ENCODE peak calls at places on chromosome 17, in six cellular contexts. One of them, this sample, is unnamed.

GRCh38 chr17:78986048-78986648 is 6.4 kb upstream of the LGALS3BP start:
- DNase-seq in body of pancreas: peak
- DNase-seq in cardiac fibroblast: peak
- DNase-seq in Peyer's patch: no peak
- DNase-seq in AG10803: peak
- DNase-seq in AG04449: no peak
- DNase-seq in this sample: peak

GRCh38 chr17:41741709-41742108 is 7.3 kb upstream of the HAP1 start:
- DNase-seq in body of pancreas: no peak
- DNase-seq in cardiac fibroblast: no peak
- DNase-seq in Peyer's patch: no peak
- DNase-seq in AG10803: no peak
- DNase-seq in AG04449: no peak
- DNase-seq in this sample: no peak

GRCh38 chr17:35372846-35373531 is 432 bp downstream of the SLFN11 start:
- DNase-seq in body of pancreas: peak
- DNase-seq in cardiac fibroblast: no peak
- DNase-seq in Peyer's patch: peak
- DNase-seq in AG10803: no peak
- DNase-seq in AG04449: no peak
- DNase-seq in this sample: no peak

GRCh38 chr17:28367641-28368305 is 2.3 kb downstream of the VTN start:
- DNase-seq in body of pancreas: no peak
- DNase-seq in cardiac fibroblast: no peak
- DNase-seq in Peyer's patch: no peak
- DNase-seq in AG10803: no peak
- DNase-seq in AG04449: no peak
- DNase-seq in this sample: no peak

GRCh38 chr17:1398900-1399299 is 1.1 kb downstream of the YWHAE start:
- DNase-seq in body of pancreas: no peak
- DNase-seq in cardiac fibroblast: peak
- DNase-seq in Peyer's patch: no peak
- DNase-seq in AG10803: peak
- DNase-seq in AG04449: no peak
- DNase-seq in this sample: peak

GRCh38 chr17:78924481-78925151 is 571 bp downstream of the TIMP2 start:
- DNase-seq in body of pancreas: peak
- DNase-seq in cardiac fibroblast: peak
- DNase-seq in Peyer's patch: no peak
- DNase-seq in AG10803: peak
- DNase-seq in AG04449: no peak
- DNase-seq in this sample: no peak

GRCh38 chr17:71188811-71189492 is 931.9 kb upstream of the SOX9 start:
- DNase-seq in body of pancreas: no peak
- DNase-seq in cardiac fibroblast: peak
- DNase-seq in Peyer's patch: no peak
- DNase-seq in AG10803: peak
- DNase-seq in AG04449: peak
- DNase-seq in this sample: peak

GRCh38 chr17:28738680-28739384 is 5.0 kb upstream of the TRAF4 start:
- DNase-seq in body of pancreas: no peak
- DNase-seq in cardiac fibroblast: no peak
- DNase-seq in Peyer's patch: peak
- DNase-seq in AG10803: no peak
- DNase-seq in AG04449: no peak
- DNase-seq in this sample: no peak

GRCh38 chr17:60941028-60941427 is 263.4 kb downstream of the BCAS3 start:
- DNase-seq in body of pancreas: no peak
- DNase-seq in cardiac fibroblast: peak
- DNase-seq in Peyer's patch: peak
- DNase-seq in AG10803: peak
- DNase-seq in AG04449: peak
- DNase-seq in this sample: peak

GRCh38 chr17:39517224-39517623 is 55.9 kb downstream of the CDK12 start:
- DNase-seq in body of pancreas: no peak
- DNase-seq in cardiac fibroblast: peak
- DNase-seq in Peyer's patch: no peak
- DNase-seq in AG10803: no peak
- DNase-seq in AG04449: no peak
- DNase-seq in this sample: peak

GRCh38 chr17:49358638-49359247 is 3.3 kb downstream of the ZNF652 start:
- DNase-seq in body of pancreas: no peak
- DNase-seq in cardiac fibroblast: peak
- DNase-seq in Peyer's patch: peak
- DNase-seq in AG10803: no peak
- DNase-seq in AG04449: no peak
- DNase-seq in this sample: peak

DNA sequence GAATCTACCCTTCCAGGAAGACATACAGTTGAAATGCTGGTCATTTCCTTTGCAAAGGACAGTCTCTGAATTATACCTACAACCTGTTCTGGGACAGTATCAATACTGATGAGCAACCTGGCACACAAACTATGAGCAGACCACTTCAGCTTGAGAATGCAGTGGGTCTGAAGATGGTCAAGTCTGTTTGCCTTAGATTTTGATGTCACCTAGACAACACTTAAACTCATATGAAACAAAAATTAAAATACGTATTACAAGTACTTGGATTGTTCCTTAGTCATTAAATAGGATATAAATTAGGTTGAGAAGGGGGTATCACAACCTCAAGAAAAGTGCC is 3.5 kb downstream of the SRSF2 start:
- DNase-seq in body of pancreas: no peak
- DNase-seq in cardiac fibroblast: no peak
- DNase-seq in Peyer's patch: no peak
- DNase-seq in AG10803: no peak
- DNase-seq in AG04449: no peak
- DNase-seq in this sample: no peak
- H3K4me3 ChIP-seq in body of pancreas: no peak
- H3K4me3 ChIP-seq in cardiac fibroblast: no peak
- H3K4me3 ChIP-seq in Peyer's patch: no peak
- H3K4me3 ChIP-seq in AG10803: no peak
- H3K4me3 ChIP-seq in AG04449: no peak
- H3K4me3 ChIP-seq in this sample: no peak

DNA sequence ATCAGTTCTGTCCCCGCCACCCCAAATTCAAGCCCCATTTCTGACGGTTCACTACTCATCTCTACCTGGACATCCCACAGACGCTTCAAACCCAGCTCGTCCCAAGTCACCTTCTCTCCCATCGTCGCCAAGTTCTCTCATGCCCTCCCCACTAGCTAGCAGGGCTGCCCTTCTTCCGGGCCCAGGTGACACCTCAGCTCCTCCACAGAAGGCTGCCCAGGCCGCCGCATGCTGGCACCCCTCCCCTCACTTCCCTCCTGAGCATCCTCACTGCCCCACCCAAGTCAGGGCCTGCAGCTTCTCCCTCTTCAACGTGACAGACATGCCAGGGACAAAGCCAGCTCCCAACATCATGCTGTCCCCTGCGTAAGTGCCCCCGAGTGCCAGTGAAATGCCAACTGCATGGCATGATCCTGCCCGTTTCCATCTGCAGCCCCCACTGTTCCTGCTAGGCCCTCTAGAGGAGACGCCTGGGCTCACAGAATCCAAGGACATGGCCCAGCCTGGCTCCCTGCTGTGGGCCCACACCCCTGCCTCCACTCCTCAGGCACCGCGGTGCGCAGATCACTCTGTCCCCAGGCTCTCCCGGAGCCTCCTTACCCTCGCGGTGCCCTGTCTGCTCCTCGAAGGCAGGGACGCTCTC is 5.9 kb downstream of the CYB561 start:
- DNase-seq in body of pancreas: no peak
- DNase-seq in cardiac fibroblast: no peak
- DNase-seq in Peyer's patch: peak
- DNase-seq in AG10803: no peak
- DNase-seq in AG04449: no peak
- DNase-seq in this sample: no peak
- TF ChIP-seq CTCF in body of pancreas: no peak
- TF ChIP-seq CTCF in cardiac fibroblast: no peak
- TF ChIP-seq CTCF in Peyer's patch: no peak
- TF ChIP-seq CTCF in AG10803: no peak
- TF ChIP-seq CTCF in AG04449: no peak
- TF ChIP-seq CTCF in this sample: peak

GRCh38 chr17:83083368-83084201 is 4.2 kb downstream of the METRNL start:
- DNase-seq in body of pancreas: no peak
- DNase-seq in cardiac fibroblast: peak
- DNase-seq in Peyer's patch: peak
- DNase-seq in AG10803: peak
- DNase-seq in AG04449: peak
- DNase-seq in this sample: peak
- H3K4me3 ChIP-seq in body of pancreas: no peak
- H3K4me3 ChIP-seq in cardiac fibroblast: no peak
- H3K4me3 ChIP-seq in Peyer's patch: no peak
- H3K4me3 ChIP-seq in AG10803: peak
- H3K4me3 ChIP-seq in AG04449: peak
- H3K4me3 ChIP-seq in this sample: peak

GRCh38 chr17:73017653-73018052 is 74.8 kb downstream of the SLC39A11 start:
- DNase-seq in body of pancreas: no peak
- DNase-seq in cardiac fibroblast: peak
- DNase-seq in Peyer's patch: no peak
- DNase-seq in AG10803: peak
- DNase-seq in AG04449: peak
- DNase-seq in this sample: peak

GRCh38 chr17:73011016-73011486 is 81.4 kb downstream of the SLC39A11 start:
- DNase-seq in body of pancreas: no peak
- DNase-seq in cardiac fibroblast: no peak
- DNase-seq in Peyer's patch: no peak
- DNase-seq in AG10803: no peak
- DNase-seq in AG04449: no peak
- DNase-seq in this sample: no peak

GRCh38 chr17:73013299-73013698 is 79.2 kb downstream of the SLC39A11 start:
- DNase-seq in body of pancreas: no peak
- DNase-seq in cardiac fibroblast: no peak
- DNase-seq in Peyer's patch: no peak
- DNase-seq in AG10803: no peak
- DNase-seq in AG04449: no peak
- DNase-seq in this sample: peak

GRCh38 chr17:73015722-73016276 is 76.7 kb downstream of the SLC39A11 start:
- DNase-seq in body of pancreas: no peak
- DNase-seq in cardiac fibroblast: no peak
- DNase-seq in Peyer's patch: peak
- DNase-seq in AG10803: no peak
- DNase-seq in AG04449: no peak
- DNase-seq in this sample: no peak

GRCh38 chr17:73013816-73014663 is 78.4 kb downstream of the SLC39A11 start:
- DNase-seq in body of pancreas: no peak
- DNase-seq in cardiac fibroblast: peak
- DNase-seq in Peyer's patch: peak
- DNase-seq in AG10803: no peak
- DNase-seq in AG04449: peak
- DNase-seq in this sample: peak
- TF ChIP-seq CTCF in body of pancreas: no peak
- TF ChIP-seq CTCF in cardiac fibroblast: no peak
- TF ChIP-seq CTCF in Peyer's patch: no peak
- TF ChIP-seq CTCF in AG10803: no peak
- TF ChIP-seq CTCF in AG04449: no peak
- TF ChIP-seq CTCF in this sample: peak

This sample was measured in choroid plexus epithelial cell.